ENCODE peak calls at places on chromosome 19, in eight cellular contexts. H, P, N, D, B, K, L and Q are unnamed samples.
A peak's percentile ranks its signal among the peaks of the same experiment; 100 is the strongest.

GRCh38 chr19:30883071-30883470 is 466.2 kb downstream of the TSHZ3 start:
- DNase-seq in H (no peak), P (no peak), N (no peak), D (no peak), B (no peak), K (no peak), L (no peak), Q (no peak)

GRCh38 chr19:18814063-18814462 is 17.7 kb upstream of the UPF1 start:
- DNase-seq in H (no peak), P (peak; percentile 56), N (no peak), D (no peak), B (no peak), K (no peak), L (no peak), Q (no peak)

GRCh38 chr19:37867831-37868230 is 38.6 kb downstream of the WDR87 start:
- DNase-seq in H (peak; percentile 42), P (no peak), N (no peak), D (no peak), B (no peak), K (no peak), L (peak; percentile 53), Q (no peak)

GRCh38 chr19:29672933-29673336 is 7.7 kb downstream of the PLEKHF1 start:
- DNase-seq in H (no peak), P (no peak), N (no peak), D (peak; percentile 77), B (no peak), K (peak; percentile 63), L (no peak), Q (no peak)

GRCh38 chr19:7547153-7547552 is 11.6 kb downstream of the PNPLA6 start:
- DNase-seq in H (no peak), P (no peak), N (no peak), D (no peak), B (no peak), K (no peak), L (no peak), Q (no peak)

GRCh38 chr19:44988896-44989563 is 12.2 kb upstream of the RELB start:
- DNase-seq in H (peak; percentile 48), P (peak; percentile 72), N (peak; percentile 14), D (peak; percentile 89), B (peak; percentile 87), K (peak; percentile 80), L (peak; percentile 8), Q (peak; percentile 65)

GRCh38 chr19:898663-899062 is 5.4 kb downstream of the RNU6-9 start:
- DNase-seq in H (no peak), P (no peak), N (no peak), D (no peak), B (peak; percentile 79), K (no peak), L (no peak), Q (no peak)

GRCh38 chr19:16779539-16780163 is 49.5 kb upstream of the SIN3B start:
- DNase-seq in H (no peak), P (no peak), N (no peak), D (no peak), B (no peak), K (no peak), L (no peak), Q (no peak)

GRCh38 chr19:29881386-29881785 is 60.7 kb upstream of the URI1 start:
- DNase-seq in H (no peak), P (no peak), N (no peak), D (no peak), B (no peak), K (no peak), L (no peak), Q (no peak)

GRCh38 chr19:46546194-46546896 is 50.7 kb upstream of the PNMA8B start:
- DNase-seq in H (no peak), P (no peak), N (no peak), D (no peak), B (peak; percentile 82), K (peak; percentile 60), L (no peak), Q (peak; percentile 28)

GRCh38 chr19:18848860-18849661 is 17.3 kb downstream of the UPF1 start:
- DNase-seq in H (no peak), P (peak; percentile 76), N (no peak), D (no peak), B (no peak), K (peak; percentile 49), L (no peak), Q (peak; percentile 73)

GRCh38 chr19:2168619-2169424 is 5.1 kb downstream of the DOT1L start:
- DNase-seq in H (peak; percentile 99), P (peak; percentile 99), N (peak; percentile 92), D (peak; percentile 86), B (no peak), K (peak; percentile 94), L (peak; percentile 93), Q (peak; percentile 96)

GRCh38 chr19:18465964-18466339 is 28.0 kb upstream of the ISYNA1 start:
- DNase-seq in H (no peak), P (no peak), N (no peak), D (no peak), B (no peak), K (no peak), L (no peak), Q (no peak)

GRCh38 chr19:1567116-1567847 is 843 bp downstream of the MEX3D start:
- DNase-seq in H (peak; percentile 8), P (no peak), N (no peak), D (no peak), B (no peak), K (peak; percentile 47), L (no peak), Q (peak; percentile 54)

GRCh38 chr19:28170066-28170465 is 1042.9 kb downstream of the UQCRFS1 start:
- DNase-seq in H (no peak), P (no peak), N (no peak), D (no peak), B (no peak), K (no peak), L (no peak), Q (no peak)

GRCh38 chr19:30350995-30351394 is 21.2 kb upstream of the ZNF536 start:
- DNase-seq in H (no peak), P (no peak), N (no peak), D (no peak), B (no peak), K (no peak), L (no peak), Q (no peak)

GRCh38 chr19:21020298-21021227 is at the start of gene ZNF430:
- DNase-seq in H (peak; percentile 92), P (peak; percentile 91), N (peak; percentile 78), D (peak; percentile 84), B (peak; percentile 100), K (peak; percentile 95), L (peak; percentile 73), Q (peak; percentile 87)

GRCh38 chr19:39197808-39198207 is 1.0 kb downstream of the NCCRP1 start:
- DNase-seq in H (no peak), P (no peak), N (no peak), D (no peak), B (no peak), K (no peak), L (no peak), Q (no peak)

GRCh38 chr19:17322854-17323253 is 11.8 kb downstream of the ANO8 start:
- DNase-seq in H (no peak), P (no peak), N (no peak), D (no peak), B (no peak), K (no peak), L (no peak), Q (no peak)

GRCh38 chr19:38213911-38214625 is 10.0 kb downstream of the DPF1 start:
- DNase-seq in H (peak; percentile 93), P (no peak), N (no peak), D (peak; percentile 59), B (peak; percentile 70), K (no peak), L (no peak), Q (no peak)

GRCh38 chr19:38062959-38063786 is 156.2 kb downstream of the SIPA1L3 start:
- DNase-seq in H (no peak), P (no peak), N (no peak), D (no peak), B (no peak), K (no peak), L (no peak), Q (no peak)

GRCh38 chr19:33214621-33215020 is 11.0 kb downstream of the SLC7A10 start:
- DNase-seq in H (peak; percentile 20), P (no peak), N (no peak), D (no peak), B (peak; percentile 80), K (no peak), L (no peak), Q (no peak)
- TF ChIP-seq CTCF in H (peak; percentile 49), P (no peak), N (peak; percentile 18), D (no peak), B (peak; percentile 57), K (no peak), L (peak; percentile 43), Q (no peak)

DNA sequence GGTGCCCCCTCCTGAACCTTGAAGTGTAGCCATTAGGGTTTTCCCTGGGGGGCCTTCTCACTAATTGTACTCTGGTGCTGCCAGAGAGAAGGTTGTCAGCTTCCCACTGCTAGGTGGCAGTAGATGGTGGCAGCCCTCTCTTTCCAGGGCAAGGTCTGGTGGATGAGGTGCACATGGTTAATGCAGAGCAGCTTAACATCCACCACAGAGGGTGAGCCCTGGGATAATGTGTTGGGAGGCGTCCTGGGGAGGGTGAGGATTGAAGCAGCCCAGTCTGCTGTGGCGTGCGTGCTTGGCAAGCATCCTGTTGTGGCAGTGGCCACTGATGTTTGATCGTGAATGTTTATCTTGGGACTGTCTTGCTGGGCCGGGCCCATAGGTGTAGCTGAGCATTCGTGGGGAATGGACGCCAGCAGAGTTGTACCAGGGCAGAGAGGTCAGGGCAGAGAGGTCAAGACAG is 5.8 kb downstream of the EGLN2 start:
- DNase-seq in H (no peak), P (no peak), N (no peak), D (no peak), B (no peak), K (no peak), L (no peak), Q (no peak)
- TF ChIP-seq CTCF in H (peak; percentile 23), P (no peak), N (no peak), D (no peak), B (no peak), K (no peak), L (peak; percentile 9), Q (no peak)

DNA sequence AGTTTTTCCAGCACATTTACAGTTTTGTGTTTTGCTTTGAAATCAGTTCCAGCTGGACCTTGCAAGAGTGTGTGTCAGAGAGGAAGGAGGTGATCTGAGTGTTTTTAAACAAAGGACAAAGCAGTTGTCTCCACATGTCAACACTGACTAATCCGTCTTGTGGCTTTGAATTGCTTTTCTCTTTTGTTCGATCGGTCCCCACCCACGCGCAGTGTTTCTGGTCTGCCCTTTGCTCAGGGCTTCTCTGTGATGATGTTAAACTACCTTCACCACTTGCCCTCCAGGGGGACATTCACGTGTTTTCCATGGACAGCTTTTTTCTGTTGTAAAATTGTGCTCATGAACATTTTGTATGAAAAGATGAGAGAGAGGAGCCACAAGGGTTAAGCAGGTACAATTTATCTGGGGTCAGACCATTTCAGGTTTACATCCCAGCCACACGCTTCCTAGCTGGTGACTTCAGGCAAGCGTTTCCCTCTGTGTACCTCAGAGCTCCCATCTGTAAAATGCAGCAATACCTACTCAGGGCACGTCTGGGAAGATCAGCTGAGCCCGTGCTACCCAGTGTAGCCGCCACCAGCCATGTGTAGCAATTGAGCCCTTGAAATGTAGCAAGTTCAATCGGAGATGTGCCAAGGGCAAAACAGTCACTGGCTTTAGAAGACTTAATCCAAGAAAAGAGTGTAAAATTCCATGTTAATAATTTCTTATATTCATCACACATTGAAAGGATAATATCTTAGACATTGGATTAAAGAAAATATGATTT is 13.5 kb upstream of the PLA2G4C start:
- DNase-seq in H (peak; percentile 81), P (no peak), N (peak; percentile 15), D (peak; percentile 54), B (no peak), K (no peak), L (peak; percentile 15), Q (no peak)
- TF ChIP-seq CTCF in H (peak; percentile 33), P (no peak), N (peak; percentile 23), D (no peak), B (no peak), K (no peak), L (peak; percentile 48), Q (no peak)

GRCh38 chr19:57351867-57352266 is 796 bp downstream of the ZNF304 start:
- DNase-seq in H (no peak), P (no peak), N (no peak), D (no peak), B (peak; percentile 19), K (no peak), L (no peak), Q (no peak)
- TF ChIP-seq CTCF in H (no peak), P (no peak), N (no peak), D (peak; percentile 3), B (no peak), K (no peak), L (peak; percentile 4), Q (no peak)